ENCODE peak calls at places on chromosomes 16 and 17, in seven cellular contexts. P is activated CD4-positive, CD25-positive, alpha-beta regulatory T cell treated with anti-CD3 and anti-CD28 coated beads, Interleukin-2, amount 50 U/mL, for 16 hours; D is kidney epithelial cell; H is hypothalamus; S is PC-3; O is NCI-H510A treated with DMSO at 0.1 percent for 48 hours; E is amniotic stem cell. R is an unnamed sample.

GRCh38 chr16:83995756-83996155 is 27.7 kb downstream of the NECAB2 start:
- DNase-seq in P (no peak), D (no peak), H (peak; percentile 69), S (no peak), O (peak; percentile 22), E (no peak), R (no peak)

GRCh38 chr17:45668316-45668715 is 115.8 kb upstream of the CRHR1 start:
- DNase-seq in P (no peak), D (no peak), H (no peak), S (no peak), O (no peak), E (no peak), R (no peak)

GRCh38 chr17:37476431-37477130 is 13.1 kb upstream of the DUSP14 start:
- DNase-seq in P (no peak), D (no peak), H (no peak), S (peak; percentile 90), O (no peak), E (no peak), R (no peak)

GRCh38 chr16:10989494-10989893 is 45.1 kb downstream of the CLEC16A start:
- DNase-seq in P (no peak), D (no peak), H (no peak), S (no peak), O (no peak), E (no peak), R (no peak)

GRCh38 chr16:34078697-34079096 is 619.3 kb downstream of the TP53TG3F start:
- DNase-seq in P (no peak), D (peak; percentile 32), H (no peak), S (no peak), O (no peak), E (no peak), R (no peak)

GRCh38 chr17:41530062-41531048 is 2.2 kb upstream of the KRT19 start:
- DNase-seq in P (no peak), D (peak; percentile 96), H (no peak), S (peak; percentile 94), O (no peak), E (peak; percentile 86), R (peak; percentile 83)

GRCh38 chr16:86697715-86698114 is 119.4 kb downstream of the FOXL1 start:
- DNase-seq in P (no peak), D (no peak), H (no peak), S (no peak), O (no peak), E (no peak), R (no peak)

GRCh38 chr17:40915199-40915661 is 22.2 kb downstream of the KRT23 start:
- DNase-seq in P (no peak), D (peak; percentile 97), H (no peak), S (peak; percentile 94), O (no peak), E (peak; percentile 47), R (no peak)

GRCh38 chr17:43832976-43833829 is at the start of gene MPP3:
- DNase-seq in P (no peak), D (no peak), H (peak; percentile 61), S (peak; percentile 91), O (peak; percentile 61), E (peak; percentile 48), R (peak; percentile 26)

GRCh38 chr17:46769531-46770438 is 48.7 kb downstream of the WNT3 start:
- DNase-seq in P (no peak), D (no peak), H (no peak), S (peak; percentile 31), O (no peak), E (no peak), R (no peak)

GRCh38 chr16:83887088-83887487 is 11.8 kb upstream of the MLYCD start:
- DNase-seq in P (no peak), D (no peak), H (peak; percentile 10), S (peak; percentile 49), O (no peak), E (no peak), R (no peak)

GRCh38 chr17:78705071-78705470 is 77.0 kb downstream of the CYTH1 start:
- DNase-seq in P (no peak), D (no peak), H (no peak), S (no peak), O (no peak), E (no peak), R (no peak)

GRCh38 chr16:12544477-12545291 is 259.0 kb downstream of the CPPED1 start:
- DNase-seq in P (no peak), D (no peak), H (no peak), S (no peak), O (peak; percentile 48), E (no peak), R (no peak)

GRCh38 chr17:57757735-57758134 is 12.6 kb upstream of the CCDC182 start:
- DNase-seq in P (no peak), D (no peak), H (no peak), S (no peak), O (no peak), E (no peak), R (no peak)

GRCh38 chr17:67830440-67830839 is 5.1 kb downstream of the BPTF start:
- DNase-seq in P (no peak), D (no peak), H (no peak), S (peak; percentile 0), O (peak; percentile 30), E (no peak), R (no peak)

GRCh38 chr17:64019486-64020067 is 856 bp downstream of the ICAM2 start:
- DNase-seq in P (no peak), D (no peak), H (no peak), S (no peak), O (no peak), E (no peak), R (no peak)

GRCh38 chr16:4911831-4912422 is 25.0 kb downstream of the PPL start:
- DNase-seq in P (no peak), D (no peak), H (no peak), S (no peak), O (no peak), E (no peak), R (no peak)

GRCh38 chr17:50681260-50682200 is 26.2 kb downstream of the ANKRD40 start:
- DNase-seq in P (no peak), D (no peak), H (no peak), S (peak; percentile 84), O (peak; percentile 76), E (peak; percentile 76), R (no peak)

GRCh38 chr16:65274576-65274975 is 152.7 kb upstream of the CDH11 start:
- DNase-seq in P (no peak), D (no peak), H (no peak), S (peak; percentile 83), O (no peak), E (peak; percentile 13), R (no peak)

GRCh38 chr17:77141846-77142449 is 1.2 kb downstream of the SEC14L1 start:
- DNase-seq in P (no peak), D (no peak), H (no peak), S (peak; percentile 86), O (no peak), E (no peak), R (no peak)

GRCh38 chr16:30076276-30076791 is 540 bp downstream of the PPP4C start:
- DNase-seq in P (no peak), D (no peak), H (no peak), S (no peak), O (no peak), E (no peak), R (no peak)

GRCh38 chr17:78798695-78799559 is 16.9 kb upstream of the CYTH1 start:
- DNase-seq in P (no peak), D (no peak), H (no peak), S (peak; percentile 61), O (peak; percentile 10), E (no peak), R (no peak)

GRCh38 chr16:50998411-50998810 is 152.7 kb downstream of the SALL1 start:
- DNase-seq in P (no peak), D (no peak), H (no peak), S (no peak), O (no peak), E (no peak), R (no peak)

GRCh38 chr17:72931635-72932034 is 160.9 kb downstream of the SLC39A11 start:
- DNase-seq in P (no peak), D (peak; percentile 16), H (no peak), S (no peak), O (no peak), E (no peak), R (no peak)

GRCh38 chr16:28623172-28623711 is 13.4 kb upstream of the SULT1A1 start:
- DNase-seq in P (peak; percentile 17), D (no peak), H (peak; percentile 35), S (peak; percentile 67), O (peak; percentile 88), E (no peak), R (no peak)

GRCh38 chr17:57861000-57861736 is 11.3 kb upstream of the MRPS23 start:
- DNase-seq in P (no peak), D (no peak), H (peak; percentile 30), S (peak; percentile 50), O (no peak), E (no peak), R (no peak)

GRCh38 chr17:44556114-44556853 is 1.0 kb upstream of the FZD2 start:
- DNase-seq in P (no peak), D (no peak), H (no peak), S (peak; percentile 68), O (no peak), E (no peak), R (no peak)

GRCh38 chr17:6755281-6755680 is 565 bp upstream of the XAF1 start:
- DNase-seq in P (no peak), D (no peak), H (no peak), S (no peak), O (no peak), E (peak; percentile 18), R (no peak)

GRCh38 chr16:72829846-72830620 is 217.9 kb downstream of the ZFHX3 start:
- DNase-seq in P (no peak), D (peak; percentile 44), H (no peak), S (no peak), O (no peak), E (no peak), R (no peak)

GRCh38 chr17:413016-413350 is 60.4 kb upstream of the RPH3AL start:
- DNase-seq in P (no peak), D (no peak), H (no peak), S (no peak), O (no peak), E (no peak), R (no peak)

GRCh38 chr16:58222532-58223316 is 24.8 kb upstream of the CSNK2A2 start:
- DNase-seq in P (no peak), D (no peak), H (no peak), S (peak; percentile 58), O (no peak), E (no peak), R (no peak)